ENCODE peak calls at places on chromosomes 13 and 19, in ten cellular contexts. Q is lower lobe of right lung; R is breast epithelium; L is CD4-positive, alpha-beta T cell; X is CD8-positive, alpha-beta memory T cell; T is MM.1S; Y is left ventricle myocardium inferior; N is CD4-positive, alpha-beta memory T cell; D is GM23248; Z is upper lobe of right lung. F is an unnamed sample.
A peak's percentile ranks its signal among the peaks of the same experiment; 100 is the strongest.

GRCh38 chr19:56124578-56124977 is 3.5 kb upstream of the ZNF787 start:
- DNase-seq in R (no peak), D (no peak), T (no peak), N (peak; percentile 33), X (no peak), Y (no peak), L (no peak), Q (no peak), Z (no peak), F (no peak)

GRCh38 chr19:52086481-52086880 is 9.1 kb downstream of the ZNF841 start:
- DNase-seq in X (no peak), L (no peak), R (no peak), T (no peak), D (peak; percentile 74), N (no peak), Q (no peak), Y (no peak), Z (no peak), F (no peak)

GRCh38 chr19:4732680-4733114 is 9.1 kb upstream of the DPP9 start:
- DNase-seq in Y (peak; percentile 29), R (no peak), X (peak; percentile 26), T (peak; percentile 82), N (peak; percentile 61), Q (no peak), Z (no peak), L (peak; percentile 35), D (peak; percentile 75), F (no peak)

GRCh38 chr13:45809810-45810394 is 41.7 kb downstream of the SIAH3 start:
- DNase-seq in Q (no peak), Z (no peak), L (no peak), N (no peak), X (no peak), Y (no peak), T (peak; percentile 16), R (no peak), D (no peak), F (no peak)

GRCh38 chr13:109357751-109358150 is 428.6 kb downstream of the IRS2 start:
- DNase-seq in T (no peak), Y (no peak), X (no peak), Q (no peak), N (no peak), R (no peak), Z (no peak), L (no peak), D (no peak), F (no peak)

GRCh38 chr13:29457299-29457698 is 138.2 kb downstream of the SLC7A1 start:
- DNase-seq in N (no peak), X (no peak), D (peak; percentile 88), Q (no peak), T (no peak), Y (no peak), L (no peak), Z (no peak), R (no peak), F (no peak)

GRCh38 chr19:51296331-51297093 is 14.9 kb upstream of the IGLON5 start:
- DNase-seq in T (no peak), Z (no peak), R (no peak), Y (no peak), X (no peak), D (no peak), Q (no peak), N (no peak), L (no peak), F (no peak)

GRCh38 chr19:48656840-48657474 is 11.0 kb upstream of the CA11 start:
- DNase-seq in X (no peak), Q (no peak), Z (no peak), L (no peak), Y (no peak), N (no peak), T (no peak), R (no peak), D (peak; percentile 94), F (no peak)

GRCh38 chr13:22298530-22298929 is 627.7 kb downstream of the FGF9 start:
- DNase-seq in X (no peak), Q (no peak), L (no peak), D (no peak), Z (no peak), R (no peak), Y (no peak), N (no peak), T (no peak), F (no peak)
- H3K9me3 ChIP-seq in X (no peaks in the 10 kb centered on the region), Q (no peaks in the 10 kb centered on the region), L (no peaks in the 10 kb centered on the region), D (no peaks in the 10 kb centered on the region), Z (no peaks in the 10 kb centered on the region), R (no peaks in the 10 kb centered on the region), Y (peaks cover 12% of the 10 kb centered on the region), N (no peaks in the 10 kb centered on the region), T (no peaks in the 10 kb centered on the region), F (no peaks in the 10 kb centered on the region)

GRCh38 chr19:27775395-27775794 is 1437.6 kb downstream of the UQCRFS1 start:
- DNase-seq in Z (no peak), L (no peak), T (no peak), X (no peak), D (peak; percentile 8), Q (no peak), Y (no peak), N (no peak), R (no peak), F (no peak)

GRCh38 chr19:27773318-27774094 is 1439.4 kb downstream of the UQCRFS1 start:
- DNase-seq in Z (no peak), Y (no peak), L (no peak), N (no peak), Q (no peak), X (no peak), T (no peak), D (no peak), R (no peak), F (no peak)

GRCh38 chr19:27776020-27776419 is 1436.9 kb downstream of the UQCRFS1 start:
- DNase-seq in R (no peak), Y (no peak), Q (no peak), N (no peak), X (no peak), L (no peak), D (peak; percentile 68), T (no peak), Z (no peak), F (no peak)

GRCh38 chr19:27774337-27774736 is 1438.6 kb downstream of the UQCRFS1 start:
- DNase-seq in Y (no peak), L (no peak), N (no peak), D (peak; percentile 16), X (no peak), T (no peak), Q (no peak), R (no peak), Z (no peak), F (no peak)

DNA sequence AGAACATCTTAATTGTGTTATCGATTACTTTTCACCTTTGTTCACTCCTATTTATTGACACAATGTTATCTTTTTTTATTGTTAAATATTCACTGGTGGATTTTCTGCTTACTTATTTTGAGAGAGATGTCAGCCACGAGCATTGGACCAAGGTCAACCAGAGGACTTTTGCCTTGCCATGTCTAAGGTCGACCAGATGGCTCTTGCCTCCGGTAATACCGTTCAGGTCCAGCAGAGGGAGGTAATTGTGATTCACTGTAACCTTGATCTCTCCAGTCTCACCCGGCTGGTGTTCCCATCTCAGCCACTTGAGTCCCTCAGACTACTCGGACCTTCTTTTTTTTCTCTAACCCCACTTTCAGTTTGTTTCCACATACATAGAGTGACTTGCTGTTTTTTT is 1438.1 kb downstream of the UQCRFS1 start:
- DNase-seq in X (no peak), N (no peak), D (peak; percentile 7), Q (no peak), Z (no peak), T (peak; percentile 45), R (no peak), Y (no peak), L (no peak), F (no peak)
- H3K9me3 ChIP-seq in X (peaks cover 35% of the 10 kb centered on the region), N (peaks cover 6% of the 10 kb centered on the region), D (no peaks in the 10 kb centered on the region), Q (no peaks in the 10 kb centered on the region), Z (no peaks in the 10 kb centered on the region), T (no peaks in the 10 kb centered on the region), R (peaks cover 14% of the 10 kb centered on the region), Y (peaks cover 14% of the 10 kb centered on the region), L (peaks cover 74% of the 10 kb centered on the region), F (peaks cover 8% of the 10 kb centered on the region)

GRCh38 chr13:103514188-103514587 is 448.0 kb upstream of the SLC10A2 start:
- DNase-seq in X (no peak), Y (no peak), D (no peak), T (no peak), R (no peak), N (no peak), L (no peak), Q (no peak), Z (no peak), F (no peak)
- H3K9me3 ChIP-seq in X (no peaks in the 10 kb centered on the region), Y (no peaks in the 10 kb centered on the region), D (no peaks in the 10 kb centered on the region), T (no peaks in the 10 kb centered on the region), R (no peaks in the 10 kb centered on the region), N (no peaks in the 10 kb centered on the region), L (no peaks in the 10 kb centered on the region), Q (no peaks in the 10 kb centered on the region), Z (no peaks in the 10 kb centered on the region), F (no peaks in the 10 kb centered on the region)

GRCh38 chr19:31875550-31875949 is 469.9 kb upstream of the ZNF507 start:
- DNase-seq in Z (no peak), Q (no peak), D (no peak), X (no peak), T (no peak), N (no peak), Y (no peak), R (no peak), L (no peak), F (no peak)

GRCh38 chr19:31880283-31880682 is 465.1 kb upstream of the ZNF507 start:
- DNase-seq in D (no peak), Q (no peak), T (no peak), N (no peak), X (no peak), L (no peak), Z (no peak), Y (peak; percentile 19), R (no peak), F (no peak)

DNA sequence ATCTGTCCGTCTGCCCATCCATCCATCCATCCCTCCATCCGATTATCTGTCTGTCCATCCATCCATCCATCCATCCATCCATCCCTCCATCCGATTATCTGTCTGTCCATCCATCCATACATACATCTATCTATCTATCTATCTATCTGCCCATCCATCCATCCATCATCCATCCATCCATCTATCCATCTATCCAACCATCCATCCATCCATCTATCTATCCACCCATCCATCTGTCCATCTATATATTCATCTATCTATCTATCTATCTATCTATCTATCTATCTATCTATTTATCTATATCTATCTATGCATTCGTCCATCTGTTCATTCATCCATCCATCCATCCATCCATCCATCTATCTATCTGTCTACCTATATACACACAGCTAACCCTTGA is 471.1 kb upstream of the ZNF507 start:
- DNase-seq in Y (no peak), Z (no peak), R (no peak), X (no peak), T (no peak), L (no peak), D (no peak), Q (no peak), N (no peak), F (no peak)
- H3K9me3 ChIP-seq in Y (no peaks in the 10 kb centered on the region), Z (no peaks in the 10 kb centered on the region), R (no peaks in the 10 kb centered on the region), X (no peaks in the 10 kb centered on the region), T (no peaks in the 10 kb centered on the region), L (no peaks in the 10 kb centered on the region), D (no peaks in the 10 kb centered on the region), Q (no peaks in the 10 kb centered on the region), N (no peaks in the 10 kb centered on the region), F (no peaks in the 10 kb centered on the region)